ENCODE peak calls at places on chromosomes 11 and 22, in nine cellular contexts. One of them, this sample, is unnamed.

GRCh38 chr11:123518496-123519054 is 88.5 kb downstream of the GRAMD1B start:
- DNase-seq in fibroblast of pulmonary artery: no peak
- DNase-seq in neuronal stem cell: no peak
- DNase-seq in spleen: no peak
- DNase-seq in esophagus muscularis mucosa: no peak
- DNase-seq in Karpas-422: no peak
- DNase-seq in cardiac muscle cell: no peak
- DNase-seq in effector memory CD4-positive, alpha-beta T cell: no peak
- DNase-seq in iPS DF 6.9: no peak
- DNase-seq in this sample: no peak

GRCh38 chr11:16280256-16280682 is 76.1 kb downstream of the SOX6 start:
- DNase-seq in spleen: no peak
- DNase-seq in neuronal stem cell: no peak
- DNase-seq in fibroblast of pulmonary artery: peak; percentile 6
- DNase-seq in Karpas-422: no peak
- DNase-seq in iPS DF 6.9: no peak
- DNase-seq in esophagus muscularis mucosa: no peak
- DNase-seq in effector memory CD4-positive, alpha-beta T cell: no peak
- DNase-seq in cardiac muscle cell: no peak
- DNase-seq in this sample: no peak

GRCh38 chr11:20035701-20036601 is 124.3 kb downstream of the DBX1 start:
- DNase-seq in Karpas-422: no peak
- DNase-seq in spleen: no peak
- DNase-seq in iPS DF 6.9: no peak
- DNase-seq in fibroblast of pulmonary artery: peak; percentile 80
- DNase-seq in effector memory CD4-positive, alpha-beta T cell: no peak
- DNase-seq in cardiac muscle cell: peak; percentile 66
- DNase-seq in esophagus muscularis mucosa: no peak
- DNase-seq in neuronal stem cell: no peak
- DNase-seq in this sample: no peak

GRCh38 chr22:47334596-47334995 is 572.1 kb downstream of the TBC1D22A start:
- DNase-seq in neuronal stem cell: no peak
- DNase-seq in effector memory CD4-positive, alpha-beta T cell: no peak
- DNase-seq in Karpas-422: no peak
- DNase-seq in spleen: no peak
- DNase-seq in fibroblast of pulmonary artery: no peak
- DNase-seq in esophagus muscularis mucosa: peak; percentile 55
- DNase-seq in iPS DF 6.9: no peak
- DNase-seq in cardiac muscle cell: no peak
- DNase-seq in this sample: no peak

GRCh38 chr11:119928047-119928446 is 199.0 kb upstream of the NECTIN1 start:
- DNase-seq in esophagus muscularis mucosa: no peak
- DNase-seq in fibroblast of pulmonary artery: no peak
- DNase-seq in iPS DF 6.9: no peak
- DNase-seq in Karpas-422: no peak
- DNase-seq in neuronal stem cell: no peak
- DNase-seq in spleen: peak; percentile 4
- DNase-seq in cardiac muscle cell: no peak
- DNase-seq in effector memory CD4-positive, alpha-beta T cell: no peak
- DNase-seq in this sample: no peak

GRCh38 chr22:44664149-44664548 is 37.9 kb upstream of the PRR5 start:
- DNase-seq in neuronal stem cell: no peak
- DNase-seq in effector memory CD4-positive, alpha-beta T cell: peak; percentile 37
- DNase-seq in spleen: peak; percentile 91
- DNase-seq in Karpas-422: no peak
- DNase-seq in cardiac muscle cell: peak; percentile 79
- DNase-seq in iPS DF 6.9: no peak
- DNase-seq in fibroblast of pulmonary artery: peak; percentile 55
- DNase-seq in esophagus muscularis mucosa: peak; percentile 94
- DNase-seq in this sample: peak; percentile 89

GRCh38 chr11:69447786-69448185 is 33.7 kb upstream of the LINC01488 start:
- DNase-seq in Karpas-422: no peak
- DNase-seq in fibroblast of pulmonary artery: no peak
- DNase-seq in spleen: peak; percentile 66
- DNase-seq in neuronal stem cell: no peak
- DNase-seq in cardiac muscle cell: no peak
- DNase-seq in effector memory CD4-positive, alpha-beta T cell: no peak
- DNase-seq in iPS DF 6.9: no peak
- DNase-seq in esophagus muscularis mucosa: no peak
- DNase-seq in this sample: no peak

GRCh38 chr11:118000850-118001228 is 14.6 kb downstream of the IL10RA start:
- DNase-seq in iPS DF 6.9: no peak
- DNase-seq in effector memory CD4-positive, alpha-beta T cell: no peak
- DNase-seq in neuronal stem cell: no peak
- DNase-seq in cardiac muscle cell: no peak
- DNase-seq in spleen: no peak
- DNase-seq in Karpas-422: no peak
- DNase-seq in esophagus muscularis mucosa: no peak
- DNase-seq in fibroblast of pulmonary artery: no peak
- DNase-seq in this sample: no peak

GRCh38 chr11:57426754-57427691 is at the start of gene SLC43A3:
- DNase-seq in iPS DF 6.9: no peak
- DNase-seq in esophagus muscularis mucosa: peak; percentile 94
- DNase-seq in Karpas-422: peak; percentile 94
- DNase-seq in fibroblast of pulmonary artery: peak; percentile 92
- DNase-seq in cardiac muscle cell: peak; percentile 96
- DNase-seq in spleen: peak; percentile 93
- DNase-seq in neuronal stem cell: peak; percentile 17
- DNase-seq in effector memory CD4-positive, alpha-beta T cell: peak; percentile 32
- DNase-seq in this sample: peak; percentile 88

GRCh38 chr11:3091081-3091845 is 34.0 kb upstream of the CARS1 start:
- DNase-seq in iPS DF 6.9: no peak
- DNase-seq in Karpas-422: no peak
- DNase-seq in esophagus muscularis mucosa: no peak
- DNase-seq in fibroblast of pulmonary artery: no peak
- DNase-seq in neuronal stem cell: no peak
- DNase-seq in cardiac muscle cell: no peak
- DNase-seq in spleen: no peak
- DNase-seq in effector memory CD4-positive, alpha-beta T cell: no peak
- DNase-seq in this sample: no peak

GRCh38 chr11:90434858-90435257 is 212.0 kb upstream of the CHORDC1 start:
- DNase-seq in Karpas-422: peak; percentile 68
- DNase-seq in cardiac muscle cell: no peak
- DNase-seq in neuronal stem cell: peak; percentile 1
- DNase-seq in esophagus muscularis mucosa: no peak
- DNase-seq in fibroblast of pulmonary artery: no peak
- DNase-seq in spleen: no peak
- DNase-seq in iPS DF 6.9: no peak
- DNase-seq in effector memory CD4-positive, alpha-beta T cell: no peak
- DNase-seq in this sample: no peak

DNA sequence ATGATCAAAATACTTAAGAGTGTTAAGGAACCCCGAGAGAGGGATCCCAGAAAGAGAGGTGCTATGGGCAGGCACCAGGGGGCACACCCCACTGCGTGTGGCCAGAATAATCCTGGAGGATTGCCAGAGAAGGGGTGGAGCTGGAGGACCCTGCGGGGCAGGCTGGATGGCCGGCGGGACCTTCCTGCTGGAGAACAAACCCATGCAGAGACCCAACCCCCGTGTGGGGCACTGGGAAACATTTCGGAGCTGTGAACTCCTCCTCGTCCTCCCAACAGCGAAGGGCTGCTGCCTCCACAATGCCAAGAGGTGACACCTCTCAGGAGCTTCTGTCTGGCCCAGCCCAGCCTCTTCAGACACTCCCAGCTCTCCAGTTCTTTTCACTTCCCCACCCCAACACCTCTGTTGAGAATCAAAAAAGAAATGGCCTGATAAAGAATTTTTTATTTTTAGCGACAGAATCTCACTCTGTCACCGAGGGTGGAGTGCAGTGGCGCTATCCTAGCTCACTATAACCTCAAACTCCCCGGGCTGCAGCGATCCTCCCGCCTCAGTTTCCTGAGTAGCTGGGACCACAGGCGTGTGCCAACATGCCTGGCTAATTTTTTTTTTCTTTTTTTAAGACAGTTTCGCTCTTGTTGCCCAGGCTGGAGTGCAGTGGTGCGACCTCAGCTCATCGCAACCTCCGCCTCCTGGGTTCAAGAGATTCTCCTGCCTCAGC is 25.6 kb downstream of the RHOD start:
- DNase-seq in esophagus muscularis mucosa: no peak
- DNase-seq in cardiac muscle cell: peak; percentile 27
- DNase-seq in fibroblast of pulmonary artery: peak; percentile 11
- DNase-seq in spleen: no peak
- DNase-seq in Karpas-422: no peak
- DNase-seq in iPS DF 6.9: no peak
- DNase-seq in effector memory CD4-positive, alpha-beta T cell: no peak
- DNase-seq in neuronal stem cell: no peak
- DNase-seq in this sample: no peak
- H3K4me3 ChIP-seq in esophagus muscularis mucosa: no peak overlapping the region
- H3K4me3 ChIP-seq in cardiac muscle cell: no peak overlapping the region
- H3K4me3 ChIP-seq in fibroblast of pulmonary artery: no peak overlapping the region
- H3K4me3 ChIP-seq in spleen: no peak overlapping the region
- H3K4me3 ChIP-seq in Karpas-422: no peak overlapping the region
- H3K4me3 ChIP-seq in iPS DF 6.9: no peak overlapping the region
- H3K4me3 ChIP-seq in effector memory CD4-positive, alpha-beta T cell: no peak overlapping the region
- H3K4me3 ChIP-seq in neuronal stem cell: no peak overlapping the region
- H3K4me3 ChIP-seq in this sample: no peak overlapping the region

GRCh38 chr11:47375020-47375419 is 3.3 kb downstream of the SPI1 start:
- DNase-seq in fibroblast of pulmonary artery: no peak
- DNase-seq in effector memory CD4-positive, alpha-beta T cell: no peak
- DNase-seq in iPS DF 6.9: no peak
- DNase-seq in cardiac muscle cell: no peak
- DNase-seq in Karpas-422: no peak
- DNase-seq in spleen: peak; percentile 75
- DNase-seq in esophagus muscularis mucosa: no peak
- DNase-seq in neuronal stem cell: no peak
- DNase-seq in this sample: no peak

GRCh38 chr11:47376183-47376542 is 2.2 kb downstream of the SPI1 start:
- DNase-seq in effector memory CD4-positive, alpha-beta T cell: no peak
- DNase-seq in fibroblast of pulmonary artery: no peak
- DNase-seq in cardiac muscle cell: no peak
- DNase-seq in iPS DF 6.9: no peak
- DNase-seq in esophagus muscularis mucosa: no peak
- DNase-seq in Karpas-422: no peak
- DNase-seq in spleen: peak; percentile 76
- DNase-seq in neuronal stem cell: no peak
- DNase-seq in this sample: peak; percentile 32

GRCh38 chr11:47372422-47372821 is 5.9 kb downstream of the SPI1 start:
- DNase-seq in fibroblast of pulmonary artery: no peak
- DNase-seq in iPS DF 6.9: no peak
- DNase-seq in Karpas-422: no peak
- DNase-seq in effector memory CD4-positive, alpha-beta T cell: no peak
- DNase-seq in spleen: peak; percentile 61
- DNase-seq in esophagus muscularis mucosa: no peak
- DNase-seq in neuronal stem cell: no peak
- DNase-seq in cardiac muscle cell: no peak
- DNase-seq in this sample: no peak

GRCh38 chr11:47375546-47376085 is 2.7 kb downstream of the SPI1 start:
- DNase-seq in cardiac muscle cell: no peak
- DNase-seq in iPS DF 6.9: no peak
- DNase-seq in neuronal stem cell: no peak
- DNase-seq in spleen: peak; percentile 78
- DNase-seq in effector memory CD4-positive, alpha-beta T cell: no peak
- DNase-seq in fibroblast of pulmonary artery: no peak
- DNase-seq in Karpas-422: no peak
- DNase-seq in esophagus muscularis mucosa: no peak
- DNase-seq in this sample: no peak

GRCh38 chr11:47373876-47374820 is 4.2 kb downstream of the SPI1 start:
- DNase-seq in esophagus muscularis mucosa: no peak
- DNase-seq in cardiac muscle cell: peak; percentile 81
- DNase-seq in fibroblast of pulmonary artery: peak; percentile 76
- DNase-seq in iPS DF 6.9: peak; percentile 50
- DNase-seq in neuronal stem cell: peak; percentile 61
- DNase-seq in effector memory CD4-positive, alpha-beta T cell: peak; percentile 72
- DNase-seq in spleen: peak; percentile 96
- DNase-seq in Karpas-422: peak; percentile 87
- DNase-seq in this sample: peak; percentile 83
- H3K4me3 ChIP-seq in esophagus muscularis mucosa: no peak overlapping the region
- H3K4me3 ChIP-seq in cardiac muscle cell: no peak overlapping the region
- H3K4me3 ChIP-seq in fibroblast of pulmonary artery: no peak overlapping the region
- H3K4me3 ChIP-seq in iPS DF 6.9: no peak overlapping the region
- H3K4me3 ChIP-seq in neuronal stem cell: no peak overlapping the region
- H3K4me3 ChIP-seq in effector memory CD4-positive, alpha-beta T cell: no peak overlapping the region
- H3K4me3 ChIP-seq in spleen: peak overlapping the region; percentile 45
- H3K4me3 ChIP-seq in Karpas-422: no peak overlapping the region
- H3K4me3 ChIP-seq in this sample: peak overlapping the region; percentile 80

DNA sequence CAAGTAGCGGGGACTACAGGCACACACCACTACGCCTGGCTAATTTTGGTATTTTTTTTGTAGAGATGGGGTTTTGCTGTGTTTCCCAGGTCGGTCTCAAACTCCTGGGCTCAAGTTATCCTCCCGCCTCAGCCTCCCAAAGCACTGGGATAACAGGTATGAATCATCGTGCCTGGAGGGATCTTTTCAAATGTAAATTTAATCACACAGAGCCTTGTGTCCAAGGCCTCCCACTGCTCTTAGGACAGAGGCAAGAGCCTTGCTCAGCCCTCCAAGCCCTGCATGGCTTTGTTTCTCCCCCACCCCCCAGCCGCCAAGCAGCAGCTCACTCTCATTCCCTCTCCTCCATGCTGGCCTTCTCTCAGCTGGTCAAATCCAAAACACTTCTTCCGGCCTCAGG is 75.3 kb upstream of the CREB3L1 start:
- DNase-seq in neuronal stem cell: no peak
- DNase-seq in esophagus muscularis mucosa: no peak
- DNase-seq in spleen: no peak
- DNase-seq in Karpas-422: no peak
- DNase-seq in cardiac muscle cell: no peak
- DNase-seq in effector memory CD4-positive, alpha-beta T cell: no peak
- DNase-seq in fibroblast of pulmonary artery: no peak
- DNase-seq in iPS DF 6.9: peak; percentile 33
- DNase-seq in this sample: no peak
- H3K4me3 ChIP-seq in neuronal stem cell: no peak overlapping the region
- H3K4me3 ChIP-seq in esophagus muscularis mucosa: no peak overlapping the region
- H3K4me3 ChIP-seq in spleen: no peak overlapping the region
- H3K4me3 ChIP-seq in Karpas-422: no peak overlapping the region
- H3K4me3 ChIP-seq in cardiac muscle cell: no peak overlapping the region
- H3K4me3 ChIP-seq in effector memory CD4-positive, alpha-beta T cell: no peak overlapping the region
- H3K4me3 ChIP-seq in fibroblast of pulmonary artery: no peak overlapping the region
- H3K4me3 ChIP-seq in iPS DF 6.9: no peak overlapping the region
- H3K4me3 ChIP-seq in this sample: no peak overlapping the region

GRCh38 chr11:62542111-62542745 is 4.4 kb downstream of the AHNAK start:
- DNase-seq in spleen: no peak
- DNase-seq in cardiac muscle cell: no peak
- DNase-seq in fibroblast of pulmonary artery: no peak
- DNase-seq in esophagus muscularis mucosa: no peak
- DNase-seq in Karpas-422: no peak
- DNase-seq in effector memory CD4-positive, alpha-beta T cell: no peak
- DNase-seq in neuronal stem cell: no peak
- DNase-seq in iPS DF 6.9: no peak
- DNase-seq in this sample: no peak

GRCh38 chr11:62545437-62546243 is 966 bp downstream of the AHNAK start:
- DNase-seq in neuronal stem cell: peak; percentile 78
- DNase-seq in cardiac muscle cell: peak; percentile 97
- DNase-seq in spleen: peak; percentile 87
- DNase-seq in iPS DF 6.9: no peak
- DNase-seq in fibroblast of pulmonary artery: peak; percentile 97
- DNase-seq in Karpas-422: no peak
- DNase-seq in effector memory CD4-positive, alpha-beta T cell: peak; percentile 64
- DNase-seq in esophagus muscularis mucosa: peak; percentile 97
- DNase-seq in this sample: peak; percentile 95

GRCh38 chr11:62544521-62545436 is 1.8 kb downstream of the AHNAK start:
- DNase-seq in iPS DF 6.9: no peak
- DNase-seq in effector memory CD4-positive, alpha-beta T cell: no peak
- DNase-seq in Karpas-422: no peak
- DNase-seq in cardiac muscle cell: peak; percentile 28
- DNase-seq in spleen: no peak
- DNase-seq in neuronal stem cell: no peak
- DNase-seq in esophagus muscularis mucosa: no peak
- DNase-seq in fibroblast of pulmonary artery: no peak
- DNase-seq in this sample: no peak

GRCh38 chr11:62542750-62543567 is 3.6 kb downstream of the AHNAK start:
- DNase-seq in fibroblast of pulmonary artery: peak; percentile 77
- DNase-seq in cardiac muscle cell: peak; percentile 82
- DNase-seq in effector memory CD4-positive, alpha-beta T cell: peak; percentile 70
- DNase-seq in neuronal stem cell: peak; percentile 76
- DNase-seq in iPS DF 6.9: no peak
- DNase-seq in spleen: peak; percentile 95
- DNase-seq in esophagus muscularis mucosa: no peak
- DNase-seq in Karpas-422: peak; percentile 89
- DNase-seq in this sample: peak; percentile 83

GRCh38 chr11:62543680-62544444 is 2.7 kb downstream of the AHNAK start:
- DNase-seq in neuronal stem cell: no peak
- DNase-seq in effector memory CD4-positive, alpha-beta T cell: no peak
- DNase-seq in cardiac muscle cell: no peak
- DNase-seq in esophagus muscularis mucosa: no peak
- DNase-seq in fibroblast of pulmonary artery: no peak
- DNase-seq in spleen: no peak
- DNase-seq in Karpas-422: no peak
- DNase-seq in iPS DF 6.9: no peak
- DNase-seq in this sample: no peak
- H3K4me3 ChIP-seq in neuronal stem cell: no peak overlapping the region
- H3K4me3 ChIP-seq in effector memory CD4-positive, alpha-beta T cell: peak overlapping the region; percentile 94
- H3K4me3 ChIP-seq in cardiac muscle cell: no peak overlapping the region
- H3K4me3 ChIP-seq in esophagus muscularis mucosa: peak overlapping the region; percentile 96
- H3K4me3 ChIP-seq in fibroblast of pulmonary artery: peak overlapping the region; percentile 73
- H3K4me3 ChIP-seq in spleen: peak overlapping the region; percentile 78
- H3K4me3 ChIP-seq in Karpas-422: no peak overlapping the region
- H3K4me3 ChIP-seq in iPS DF 6.9: no peak overlapping the region
- H3K4me3 ChIP-seq in this sample: peak overlapping the region; percentile 65

This sample was measured in HL-60.